ENCODE peak calls at places on chromosomes 7 and 10, in eight cellular contexts. H is CD8-positive, alpha-beta T cell; U is ovary; K is uterus; T is endothelial cell of umbilical vein; W is Karpas-422; C is CD4-positive, alpha-beta T cell; P is testis. I is an unnamed sample.

GRCh38 chr7:135283959-135284638 is 50.5 kb downstream of the STRA8 start:
- DNase-seq in H (no peak), U (no peak), K (no peak), T (no peak), W (no peak), C (no peak), P (no peak), I (no peak)

GRCh38 chr10:64113796-64114195 is 592.6 kb downstream of the REEP3 start:
- DNase-seq in H (no peak), U (no peak), K (no peak), T (no peak), W (no peak), C (no peak), P (no peak), I (no peak)

GRCh38 chr10:18607979-18608378 is 43.4 kb downstream of the NSUN6 start:
- DNase-seq in H (no peak), U (no peak), K (no peak), T (no peak), W (no peak), C (no peak), P (no peak), I (peak)

GRCh38 chr10:22344781-22345300 is 455 bp upstream of the SPAG6 start:
- DNase-seq in H (no peak), U (no peak), K (no peak), T (no peak), W (no peak), C (no peak), P (no peak), I (no peak)

GRCh38 chr7:158728911-158729645 is 24.5 kb upstream of the NCAPG2 start:
- DNase-seq in H (no peak), U (no peak), K (no peak), T (no peak), W (no peak), C (no peak), P (no peak), I (no peak)

GRCh38 chr7:63065684-63066083 is 933.0 kb upstream of the ZNF722 start:
- DNase-seq in H (no peak), U (no peak), K (no peak), T (no peak), W (no peak), C (no peak), P (no peak), I (no peak)

GRCh38 chr7:87784424-87784823 is 91.7 kb downstream of the SLC25A40 start:
- DNase-seq in H (no peak), U (no peak), K (no peak), T (no peak), W (peak), C (no peak), P (no peak), I (peak)

GRCh38 chr10:107901076-107901475 is 736.6 kb upstream of the SORCS1 start:
- DNase-seq in H (no peak), U (no peak), K (no peak), T (no peak), W (no peak), C (no peak), P (no peak), I (no peak)

GRCh38 chr10:107022600-107023354 is 141.7 kb downstream of the SORCS1 start:
- DNase-seq in H (no peak), U (no peak), K (no peak), T (no peak), W (no peak), C (no peak), P (no peak), I (no peak)

GRCh38 chr10:18325889-18326531 is 185.8 kb downstream of the CACNB2 start:
- DNase-seq in H (no peak), U (no peak), K (no peak), T (no peak), W (no peak), C (no peak), P (no peak), I (peak)

DNA sequence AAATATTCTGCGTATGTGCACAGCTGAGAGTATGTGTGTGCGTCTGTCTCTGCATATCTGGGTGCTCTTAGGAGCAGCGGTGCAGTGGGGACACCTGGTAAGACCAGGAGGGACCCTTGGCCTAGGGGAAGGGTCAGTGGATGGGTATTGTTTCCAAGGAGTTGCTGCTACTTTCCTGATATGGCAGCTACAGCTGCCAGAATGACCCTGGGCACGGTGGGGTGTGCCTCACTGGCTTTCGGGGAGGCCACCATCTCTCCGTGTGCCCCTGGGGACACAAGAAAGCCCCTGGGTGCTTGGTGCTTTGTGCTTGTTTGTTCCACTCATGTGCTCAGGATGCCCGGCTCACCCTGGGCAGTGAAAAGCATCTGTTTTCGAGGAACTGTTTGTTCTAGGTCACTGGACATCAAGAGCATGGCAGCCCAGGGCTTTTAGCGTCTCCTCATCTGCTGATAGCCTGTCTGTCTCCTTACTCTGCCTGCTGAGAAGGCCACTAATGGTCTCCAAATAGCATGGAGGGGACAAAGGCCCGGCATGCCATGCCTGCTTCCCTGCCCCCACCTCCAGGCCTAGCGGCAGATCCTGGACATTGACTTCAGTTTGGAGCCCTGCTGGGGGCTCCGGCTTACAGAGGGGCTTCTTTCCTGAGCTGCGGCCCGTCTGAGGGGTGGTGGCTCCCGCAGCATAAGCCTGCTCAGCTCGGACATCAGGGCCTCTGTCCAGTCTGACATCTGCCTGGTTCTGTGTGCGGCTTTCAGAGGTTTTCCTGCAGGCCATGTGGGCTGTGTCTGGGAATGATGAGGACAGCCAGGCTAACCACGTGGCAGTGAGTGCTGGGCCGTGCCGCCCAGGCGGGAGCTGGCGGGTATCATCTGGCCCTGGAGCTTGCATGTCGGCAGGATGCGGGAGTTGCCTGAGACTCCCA is 8.9 kb downstream of the PFKFB3 start:
- DNase-seq in H (no peak), U (peak), K (peak), T (no peak), W (no peak), C (no peak), P (peak), I (peak)
- H3K27ac ChIP-seq in H (no peak), U (no peak), K (peak), T (no peak), W (no peak), C (no peak), P (no peak), I (no peak)

DNA sequence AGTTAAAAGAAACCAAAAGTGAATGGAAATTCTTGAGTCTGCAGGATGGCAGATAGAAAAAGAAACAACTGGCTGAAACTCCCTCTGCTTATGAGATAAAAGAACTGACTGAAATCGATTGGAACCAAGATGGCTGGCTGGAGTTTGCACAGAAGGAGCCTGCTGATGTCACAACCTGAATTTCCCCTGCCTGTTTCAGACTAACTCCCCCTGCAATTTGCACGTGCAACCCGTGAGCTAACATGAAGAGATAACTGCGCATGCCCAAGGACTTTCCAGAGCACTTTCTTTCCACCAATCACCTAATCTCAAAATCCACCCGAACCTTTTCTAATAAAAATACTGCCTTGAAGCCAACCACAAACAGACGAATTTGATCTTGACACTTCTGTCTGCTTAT is 435.5 kb downstream of the CALN1 start:
- DNase-seq in H (no peak), U (no peak), K (no peak), T (no peak), W (no peak), C (no peak), P (peak), I (no peak)
- H3K27ac ChIP-seq in H (no peak), U (no peak), K (no peak), T (no peak), W (no peak), C (no peak), P (no peak), I (no peak)

GRCh38 chr10:6065845-6066244 is 3.7 kb upstream of the IL2RA start:
- DNase-seq in H (no peak), U (no peak), K (no peak), T (no peak), W (peak), C (no peak), P (no peak), I (no peak)
- H3K27ac ChIP-seq in H (no peak), U (no peak), K (no peak), T (no peak), W (no peak), C (no peak), P (no peak), I (no peak)

GRCh38 chr10:11261143-11261542 is 243.5 kb downstream of the CELF2 start:
- DNase-seq in H (no peak), U (no peak), K (no peak), T (no peak), W (no peak), C (no peak), P (no peak), I (no peak)

GRCh38 chr10:11263039-11263345 is 245.3 kb downstream of the CELF2 start:
- DNase-seq in H (no peak), U (no peak), K (no peak), T (no peak), W (no peak), C (no peak), P (no peak), I (no peak)

GRCh38 chr10:11260136-11260535 is 242.5 kb downstream of the CELF2 start:
- DNase-seq in H (no peak), U (no peak), K (no peak), T (no peak), W (no peak), C (no peak), P (peak), I (no peak)

GRCh38 chr10:11262210-11263038 is 244.8 kb downstream of the CELF2 start:
- DNase-seq in H (no peak), U (no peak), K (no peak), T (no peak), W (no peak), C (no peak), P (no peak), I (no peak)

DNA sequence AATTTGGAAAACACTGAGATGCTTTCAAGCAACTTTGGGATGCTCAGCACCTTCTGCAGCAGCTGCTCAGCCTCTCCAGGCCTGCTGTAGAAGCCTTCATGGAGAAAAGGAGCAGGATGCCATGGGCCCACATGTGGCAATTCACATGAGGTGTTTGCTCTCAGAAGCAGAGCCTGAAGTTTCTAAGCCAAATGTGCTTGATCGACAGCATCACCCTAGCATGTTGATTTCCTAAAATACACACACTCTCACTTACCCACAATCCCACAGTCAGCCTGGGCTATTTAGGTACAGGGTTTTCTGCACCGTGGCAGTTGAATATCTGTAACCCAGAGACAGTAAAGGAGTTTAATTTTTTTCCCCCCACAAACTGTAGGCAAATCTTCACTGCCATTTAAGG is 244.0 kb downstream of the CELF2 start:
- DNase-seq in H (no peak), U (no peak), K (no peak), T (no peak), W (no peak), C (no peak), P (no peak), I (no peak)
- H3K27ac ChIP-seq in H (no peak), U (no peak), K (no peak), T (no peak), W (no peak), C (no peak), P (no peak), I (peak)

GRCh38 chr10:44020322-44021111 is 364.4 kb downstream of the CXCL12 start:
- DNase-seq in H (no peak), U (no peak), K (no peak), T (no peak), W (no peak), C (no peak), P (no peak), I (no peak)

GRCh38 chr10:44016101-44016500 is 367.4 kb upstream of the ZNF32 start:
- DNase-seq in H (no peak), U (no peak), K (no peak), T (no peak), W (no peak), C (no peak), P (no peak), I (no peak)

GRCh38 chr10:44016589-44017482 is 368.1 kb downstream of the CXCL12 start:
- DNase-seq in H (no peak), U (no peak), K (peak), T (no peak), W (no peak), C (no peak), P (no peak), I (peak)

GRCh38 chr10:44014644-44015250 is 366.1 kb upstream of the ZNF32 start:
- DNase-seq in H (no peak), U (no peak), K (no peak), T (no peak), W (no peak), C (no peak), P (no peak), I (no peak)

GRCh38 chr10:44017483-44018145 is 367.3 kb downstream of the CXCL12 start:
- DNase-seq in H (no peak), U (no peak), K (no peak), T (no peak), W (no peak), C (no peak), P (no peak), I (no peak)
- H3K27ac ChIP-seq in H (no peak), U (peak), K (peak), T (no peak), W (no peak), C (no peak), P (no peak), I (no peak)

GRCh38 chr7:75796420-75796819 is 17.2 kb downstream of the CCL24 start:
- DNase-seq in H (no peak), U (no peak), K (no peak), T (no peak), W (no peak), C (no peak), P (no peak), I (no peak)
- H3K27ac ChIP-seq in H (no peak), U (peak), K (peak), T (no peak), W (no peak), C (no peak), P (peak), I (no peak)